ENCODE peak calls at places on chromosomes 5 and 9, in eight cellular contexts. One of them, this sample, is unnamed.

GRCh38 chr5:111668713-111669112 is 88.3 kb downstream of the NREP start:
- DNase-seq in brain microvascular endothelial cell: peak
- DNase-seq in A549: no peak
- DNase-seq in esophagus squamous epithelium: no peak
- DNase-seq in tibial artery: no peak
- DNase-seq in colonic mucosa: no peak
- DNase-seq in CD8-positive, alpha-beta T cell: no peak
- DNase-seq in CD4-positive, alpha-beta T cell: no peak
- DNase-seq in this sample: peak

GRCh38 chr9:115524467-115525059 is 406.6 kb upstream of the TNC start:
- DNase-seq in brain microvascular endothelial cell: peak
- DNase-seq in esophagus squamous epithelium: no peak
- DNase-seq in CD4-positive, alpha-beta T cell: no peak
- DNase-seq in A549: peak
- DNase-seq in tibial artery: no peak
- DNase-seq in colonic mucosa: peak
- DNase-seq in CD8-positive, alpha-beta T cell: no peak
- DNase-seq in this sample: peak

GRCh38 chr5:179268399-179268952 is 76.8 kb downstream of the ADAMTS2 start:
- DNase-seq in colonic mucosa: peak
- DNase-seq in CD8-positive, alpha-beta T cell: no peak
- DNase-seq in esophagus squamous epithelium: no peak
- DNase-seq in brain microvascular endothelial cell: no peak
- DNase-seq in tibial artery: peak
- DNase-seq in CD4-positive, alpha-beta T cell: no peak
- DNase-seq in A549: no peak
- DNase-seq in this sample: no peak

GRCh38 chr5:58022055-58022454 is 437.8 kb downstream of the PLK2 start:
- DNase-seq in A549: peak
- DNase-seq in CD8-positive, alpha-beta T cell: no peak
- DNase-seq in CD4-positive, alpha-beta T cell: no peak
- DNase-seq in brain microvascular endothelial cell: no peak
- DNase-seq in tibial artery: peak
- DNase-seq in colonic mucosa: no peak
- DNase-seq in esophagus squamous epithelium: no peak
- DNase-seq in this sample: no peak

GRCh38 chr5:103006921-103007320 is 113.0 kb downstream of the GIN1 start:
- DNase-seq in A549: no peak
- DNase-seq in CD8-positive, alpha-beta T cell: no peak
- DNase-seq in tibial artery: no peak
- DNase-seq in brain microvascular endothelial cell: no peak
- DNase-seq in CD4-positive, alpha-beta T cell: no peak
- DNase-seq in colonic mucosa: no peak
- DNase-seq in esophagus squamous epithelium: no peak
- DNase-seq in this sample: no peak

GRCh38 chr9:126526218-126527108 is 87.3 kb upstream of the LMX1B start:
- DNase-seq in A549: no peak
- DNase-seq in brain microvascular endothelial cell: no peak
- DNase-seq in colonic mucosa: no peak
- DNase-seq in CD8-positive, alpha-beta T cell: no peak
- DNase-seq in tibial artery: no peak
- DNase-seq in esophagus squamous epithelium: no peak
- DNase-seq in CD4-positive, alpha-beta T cell: no peak
- DNase-seq in this sample: no peak

GRCh38 chr9:126558051-126558665 is 55.6 kb upstream of the LMX1B start:
- DNase-seq in brain microvascular endothelial cell: peak
- DNase-seq in tibial artery: peak
- DNase-seq in colonic mucosa: peak
- DNase-seq in CD4-positive, alpha-beta T cell: peak
- DNase-seq in A549: peak
- DNase-seq in esophagus squamous epithelium: no peak
- DNase-seq in CD8-positive, alpha-beta T cell: peak
- DNase-seq in this sample: peak

GRCh38 chr5:170219615-170220014 is 13.2 kb upstream of the C5orf58 start:
- DNase-seq in CD4-positive, alpha-beta T cell: no peak
- DNase-seq in brain microvascular endothelial cell: peak
- DNase-seq in esophagus squamous epithelium: no peak
- DNase-seq in A549: peak
- DNase-seq in tibial artery: no peak
- DNase-seq in colonic mucosa: no peak
- DNase-seq in CD8-positive, alpha-beta T cell: no peak
- DNase-seq in this sample: peak

GRCh38 chr9:37753489-37754190 is at the start of gene TRMT10B:
- DNase-seq in brain microvascular endothelial cell: peak
- DNase-seq in esophagus squamous epithelium: no peak
- DNase-seq in colonic mucosa: peak
- DNase-seq in CD8-positive, alpha-beta T cell: peak
- DNase-seq in tibial artery: peak
- DNase-seq in CD4-positive, alpha-beta T cell: peak
- DNase-seq in A549: peak
- DNase-seq in this sample: peak

GRCh38 chr5:44441460-44441859 is 52.2 kb upstream of the FGF10 start:
- DNase-seq in tibial artery: no peak
- DNase-seq in CD4-positive, alpha-beta T cell: no peak
- DNase-seq in esophagus squamous epithelium: no peak
- DNase-seq in brain microvascular endothelial cell: no peak
- DNase-seq in A549: no peak
- DNase-seq in colonic mucosa: no peak
- DNase-seq in CD8-positive, alpha-beta T cell: no peak
- DNase-seq in this sample: no peak

GRCh38 chr5:159403906-159404641 is 73.8 kb upstream of the IL12B start:
- DNase-seq in CD8-positive, alpha-beta T cell: no peak
- DNase-seq in tibial artery: no peak
- DNase-seq in brain microvascular endothelial cell: no peak
- DNase-seq in esophagus squamous epithelium: no peak
- DNase-seq in colonic mucosa: no peak
- DNase-seq in A549: no peak
- DNase-seq in CD4-positive, alpha-beta T cell: no peak
- DNase-seq in this sample: no peak

GRCh38 chr9:136219276-136219675 is 14.3 kb upstream of the LHX3 start:
- DNase-seq in CD8-positive, alpha-beta T cell: no peak
- DNase-seq in esophagus squamous epithelium: no peak
- DNase-seq in brain microvascular endothelial cell: no peak
- DNase-seq in colonic mucosa: no peak
- DNase-seq in CD4-positive, alpha-beta T cell: no peak
- DNase-seq in tibial artery: no peak
- DNase-seq in A549: no peak
- DNase-seq in this sample: peak

GRCh38 chr5:146428658-146429057 is 18.5 kb upstream of the TCERG1 start:
- DNase-seq in esophagus squamous epithelium: no peak
- DNase-seq in colonic mucosa: peak
- DNase-seq in CD4-positive, alpha-beta T cell: no peak
- DNase-seq in A549: no peak
- DNase-seq in CD8-positive, alpha-beta T cell: no peak
- DNase-seq in tibial artery: no peak
- DNase-seq in brain microvascular endothelial cell: no peak
- DNase-seq in this sample: peak

GRCh38 chr9:100020121-100020780 is 78.5 kb downstream of the ERP44 start:
- DNase-seq in colonic mucosa: no peak
- DNase-seq in CD8-positive, alpha-beta T cell: no peak
- DNase-seq in esophagus squamous epithelium: no peak
- DNase-seq in CD4-positive, alpha-beta T cell: no peak
- DNase-seq in A549: no peak
- DNase-seq in brain microvascular endothelial cell: peak
- DNase-seq in tibial artery: no peak
- DNase-seq in this sample: no peak

GRCh38 chr9:93028448-93029006 is 30.0 kb upstream of the SUSD3 start:
- DNase-seq in brain microvascular endothelial cell: no peak
- DNase-seq in colonic mucosa: no peak
- DNase-seq in A549: no peak
- DNase-seq in esophagus squamous epithelium: no peak
- DNase-seq in tibial artery: no peak
- DNase-seq in CD4-positive, alpha-beta T cell: peak
- DNase-seq in CD8-positive, alpha-beta T cell: peak
- DNase-seq in this sample: no peak

GRCh38 chr5:102223542-102224444 is 72.3 kb downstream of the SLCO4C1 start:
- DNase-seq in A549: peak
- DNase-seq in brain microvascular endothelial cell: no peak
- DNase-seq in CD4-positive, alpha-beta T cell: no peak
- DNase-seq in CD8-positive, alpha-beta T cell: no peak
- DNase-seq in tibial artery: no peak
- DNase-seq in esophagus squamous epithelium: no peak
- DNase-seq in colonic mucosa: no peak
- DNase-seq in this sample: no peak

GRCh38 chr5:43042626-43043399 is 2.7 kb upstream of the ANXA2R start:
- DNase-seq in CD4-positive, alpha-beta T cell: peak
- DNase-seq in brain microvascular endothelial cell: peak
- DNase-seq in CD8-positive, alpha-beta T cell: peak
- DNase-seq in esophagus squamous epithelium: no peak
- DNase-seq in colonic mucosa: peak
- DNase-seq in tibial artery: peak
- DNase-seq in A549: peak
- DNase-seq in this sample: no peak

GRCh38 chr5:43041669-43042175 is 1.6 kb upstream of the ANXA2R start:
- DNase-seq in colonic mucosa: peak
- DNase-seq in brain microvascular endothelial cell: peak
- DNase-seq in tibial artery: peak
- DNase-seq in CD4-positive, alpha-beta T cell: no peak
- DNase-seq in CD8-positive, alpha-beta T cell: peak
- DNase-seq in A549: peak
- DNase-seq in esophagus squamous epithelium: no peak
- DNase-seq in this sample: no peak

GRCh38 chr5:43041131-43041668 is 1.1 kb upstream of the ANXA2R start:
- DNase-seq in CD4-positive, alpha-beta T cell: peak
- DNase-seq in brain microvascular endothelial cell: no peak
- DNase-seq in tibial artery: no peak
- DNase-seq in A549: peak
- DNase-seq in colonic mucosa: peak
- DNase-seq in CD8-positive, alpha-beta T cell: peak
- DNase-seq in esophagus squamous epithelium: no peak
- DNase-seq in this sample: no peak

GRCh38 chr5:43043400-43043756 is 3.3 kb upstream of the ANXA2R start:
- DNase-seq in A549: no peak
- DNase-seq in brain microvascular endothelial cell: no peak
- DNase-seq in tibial artery: no peak
- DNase-seq in colonic mucosa: no peak
- DNase-seq in CD4-positive, alpha-beta T cell: no peak
- DNase-seq in CD8-positive, alpha-beta T cell: no peak
- DNase-seq in esophagus squamous epithelium: no peak
- DNase-seq in this sample: no peak

DNA sequence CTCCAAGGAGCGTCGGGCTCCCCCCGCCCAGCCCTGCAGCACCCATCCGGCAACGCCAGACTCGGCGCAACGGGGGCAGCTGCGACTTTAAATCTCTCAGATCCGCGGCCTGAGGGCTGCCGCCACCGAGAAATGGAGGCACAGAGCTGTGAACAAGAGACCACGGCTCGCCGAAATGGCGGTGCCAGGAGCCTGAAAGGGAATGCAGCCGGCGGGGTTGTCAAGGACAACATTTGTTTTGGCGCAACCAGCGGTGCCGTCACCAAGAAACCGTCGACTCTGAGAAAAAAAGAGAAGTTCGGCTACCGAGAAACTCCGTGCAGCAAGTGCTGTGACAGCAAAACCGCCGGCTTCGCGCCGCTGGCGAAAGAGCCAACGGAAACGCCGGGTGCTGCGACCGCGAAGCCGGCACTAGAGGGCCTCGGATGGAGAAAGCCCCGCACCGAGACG is 2.1 kb upstream of the ANXA2R start:
- DNase-seq in CD4-positive, alpha-beta T cell: peak
- DNase-seq in tibial artery: peak
- DNase-seq in brain microvascular endothelial cell: peak
- DNase-seq in colonic mucosa: peak
- DNase-seq in esophagus squamous epithelium: no peak
- DNase-seq in CD8-positive, alpha-beta T cell: peak
- DNase-seq in A549: peak
- DNase-seq in this sample: no peak
- TF ChIP-seq CTCF in CD4-positive, alpha-beta T cell: no peak
- TF ChIP-seq CTCF in tibial artery: peak
- TF ChIP-seq CTCF in brain microvascular endothelial cell: peak
- TF ChIP-seq CTCF in colonic mucosa: no peak
- TF ChIP-seq CTCF in esophagus squamous epithelium: peak
- TF ChIP-seq CTCF in CD8-positive, alpha-beta T cell: no peak
- TF ChIP-seq CTCF in A549: peak
- TF ChIP-seq CTCF in this sample: peak

DNA sequence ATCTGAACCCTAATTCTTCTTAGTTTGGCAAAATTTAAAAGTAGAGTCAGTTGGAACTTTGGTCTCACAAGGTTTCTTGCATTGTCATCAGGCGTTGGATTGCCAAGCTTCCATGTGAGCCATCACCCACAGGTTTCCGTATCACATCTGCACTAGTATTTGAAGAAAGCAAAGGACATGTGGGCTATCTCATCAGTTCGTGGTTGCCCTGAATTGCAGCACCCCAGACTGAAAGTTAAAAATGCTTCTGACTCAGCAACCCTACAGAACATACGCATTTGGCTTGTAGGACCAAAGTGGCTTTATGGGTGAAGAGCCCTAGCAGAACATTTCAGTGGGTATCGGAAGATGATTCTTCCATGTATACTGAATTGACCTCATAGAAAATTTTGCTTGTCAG is 358.0 kb downstream of the ENC1 start:
- DNase-seq in tibial artery: no peak
- DNase-seq in esophagus squamous epithelium: no peak
- DNase-seq in A549: no peak
- DNase-seq in colonic mucosa: no peak
- DNase-seq in CD8-positive, alpha-beta T cell: no peak
- DNase-seq in brain microvascular endothelial cell: no peak
- DNase-seq in CD4-positive, alpha-beta T cell: no peak
- DNase-seq in this sample: no peak
- H3K27ac ChIP-seq in tibial artery: no peak
- H3K27ac ChIP-seq in esophagus squamous epithelium: no peak
- H3K27ac ChIP-seq in A549: no peak
- H3K27ac ChIP-seq in colonic mucosa: no peak
- H3K27ac ChIP-seq in CD8-positive, alpha-beta T cell: no peak
- H3K27ac ChIP-seq in brain microvascular endothelial cell: no peak
- H3K27ac ChIP-seq in CD4-positive, alpha-beta T cell: no peak
- H3K27ac ChIP-seq in this sample: no peak

GRCh38 chr5:100518377-100518776 is 16.8 kb upstream of the FAM174A start:
- DNase-seq in colonic mucosa: no peak
- DNase-seq in tibial artery: no peak
- DNase-seq in A549: peak
- DNase-seq in CD4-positive, alpha-beta T cell: no peak
- DNase-seq in esophagus squamous epithelium: no peak
- DNase-seq in brain microvascular endothelial cell: no peak
- DNase-seq in CD8-positive, alpha-beta T cell: no peak
- DNase-seq in this sample: no peak
- TF ChIP-seq CTCF in colonic mucosa: no peak
- TF ChIP-seq CTCF in tibial artery: no peak
- TF ChIP-seq CTCF in A549: no peak
- TF ChIP-seq CTCF in CD4-positive, alpha-beta T cell: no peak
- TF ChIP-seq CTCF in esophagus squamous epithelium: no peak
- TF ChIP-seq CTCF in brain microvascular endothelial cell: no peak
- TF ChIP-seq CTCF in CD8-positive, alpha-beta T cell: no peak
- TF ChIP-seq CTCF in this sample: no peak

DNA sequence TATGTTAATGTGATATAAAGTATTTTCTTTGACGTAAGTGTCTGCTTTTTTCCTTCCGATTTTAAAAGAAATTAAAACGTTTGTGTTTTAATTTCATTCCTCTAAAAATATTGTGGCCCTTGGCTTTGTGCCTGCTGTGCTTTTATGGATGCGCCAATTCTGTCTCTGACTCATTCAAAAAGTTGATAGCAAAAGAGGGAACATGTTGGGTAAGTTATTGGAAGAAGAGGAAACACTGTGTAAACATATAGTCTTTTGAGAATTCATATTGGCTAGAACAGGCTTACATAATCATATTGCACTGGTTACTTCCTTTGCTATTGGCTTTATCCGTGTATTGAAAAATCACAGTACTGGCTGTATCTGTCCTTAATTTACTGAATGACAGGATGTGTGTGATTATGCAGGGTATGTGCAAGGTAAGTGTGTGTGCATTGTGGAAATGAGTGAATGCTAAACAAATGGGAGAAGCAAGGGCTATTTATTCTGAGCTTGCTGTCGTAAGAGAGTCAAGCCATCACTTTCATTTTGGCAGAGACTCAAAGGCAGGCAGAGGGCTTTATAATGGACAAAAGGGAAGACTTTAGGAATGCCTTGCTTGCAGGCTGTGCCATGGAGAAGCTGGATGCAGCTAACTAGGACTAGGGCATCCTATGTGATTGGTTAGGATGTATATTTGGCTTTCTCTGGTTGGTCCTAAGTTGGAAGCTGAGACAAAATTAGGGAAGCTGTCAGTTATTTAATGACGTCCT is 67.9 kb downstream of the SGCD start:
- DNase-seq in esophagus squamous epithelium: no peak
- DNase-seq in tibial artery: peak
- DNase-seq in A549: no peak
- DNase-seq in brain microvascular endothelial cell: no peak
- DNase-seq in colonic mucosa: no peak
- DNase-seq in CD8-positive, alpha-beta T cell: no peak
- DNase-seq in CD4-positive, alpha-beta T cell: no peak
- DNase-seq in this sample: no peak
- H3K27ac ChIP-seq in esophagus squamous epithelium: peak
- H3K27ac ChIP-seq in tibial artery: peak
- H3K27ac ChIP-seq in A549: peak
- H3K27ac ChIP-seq in brain microvascular endothelial cell: no peak
- H3K27ac ChIP-seq in colonic mucosa: no peak
- H3K27ac ChIP-seq in CD8-positive, alpha-beta T cell: no peak
- H3K27ac ChIP-seq in CD4-positive, alpha-beta T cell: no peak
- H3K27ac ChIP-seq in this sample: no peak

This sample was measured in RWPE1.